ENCODE peak calls at places on chromosomes 3 and 15, in nine cellular contexts. One of them, this sample, is unnamed.

GRCh38 chr15:64703632-64703959 is 71.8 kb downstream of the RBPMS2 start:
- DNase-seq in left lung: no peak
- DNase-seq in iris pigment epithelial cell: peak
- DNase-seq in activated naive CD8-positive, alpha-beta T cell treated with anti-CD3 and anti-CD28 coated beads, Interleukin-2, amount 50 U/mL, for 24 hours: no peak
- DNase-seq in MCF 10A: no peak
- DNase-seq in CD4-positive, alpha-beta T cell: no peak
- DNase-seq in NCI-H2171: no peak
- DNase-seq in HS-27A: no peak
- DNase-seq in adipocyte: no peak
- DNase-seq in this sample: no peak

GRCh38 chr3:151307583-151307982 is 9.0 kb downstream of the GPR87 start:
- DNase-seq in left lung: no peak
- DNase-seq in iris pigment epithelial cell: no peak
- DNase-seq in activated naive CD8-positive, alpha-beta T cell treated with anti-CD3 and anti-CD28 coated beads, Interleukin-2, amount 50 U/mL, for 24 hours: no peak
- DNase-seq in MCF 10A: no peak
- DNase-seq in CD4-positive, alpha-beta T cell: no peak
- DNase-seq in NCI-H2171: no peak
- DNase-seq in HS-27A: no peak
- DNase-seq in adipocyte: no peak
- DNase-seq in this sample: no peak

GRCh38 chr15:36415643-36416042 is 163.8 kb upstream of the CDIN1 start:
- DNase-seq in left lung: no peak
- DNase-seq in iris pigment epithelial cell: peak
- DNase-seq in activated naive CD8-positive, alpha-beta T cell treated with anti-CD3 and anti-CD28 coated beads, Interleukin-2, amount 50 U/mL, for 24 hours: no peak
- DNase-seq in MCF 10A: no peak
- DNase-seq in CD4-positive, alpha-beta T cell: no peak
- DNase-seq in NCI-H2171: no peak
- DNase-seq in HS-27A: no peak
- DNase-seq in adipocyte: peak
- DNase-seq in this sample: peak

GRCh38 chr3:126208618-126209256 is 28.4 kb upstream of the ALDH1L1 start:
- DNase-seq in left lung: peak
- DNase-seq in iris pigment epithelial cell: peak
- DNase-seq in activated naive CD8-positive, alpha-beta T cell treated with anti-CD3 and anti-CD28 coated beads, Interleukin-2, amount 50 U/mL, for 24 hours: no peak
- DNase-seq in MCF 10A: peak
- DNase-seq in CD4-positive, alpha-beta T cell: no peak
- DNase-seq in NCI-H2171: peak
- DNase-seq in HS-27A: peak
- DNase-seq in adipocyte: peak
- DNase-seq in this sample: peak

GRCh38 chr15:98888839-98889479 is 118.6 kb downstream of the PGPEP1L start:
- DNase-seq in left lung: no peak
- DNase-seq in iris pigment epithelial cell: peak
- DNase-seq in activated naive CD8-positive, alpha-beta T cell treated with anti-CD3 and anti-CD28 coated beads, Interleukin-2, amount 50 U/mL, for 24 hours: no peak
- DNase-seq in MCF 10A: peak
- DNase-seq in CD4-positive, alpha-beta T cell: no peak
- DNase-seq in NCI-H2171: no peak
- DNase-seq in HS-27A: no peak
- DNase-seq in adipocyte: no peak
- DNase-seq in this sample: peak

GRCh38 chr3:170128977-170129431 is 52.5 kb downstream of the PHC3 start:
- DNase-seq in left lung: no peak
- DNase-seq in iris pigment epithelial cell: peak
- DNase-seq in activated naive CD8-positive, alpha-beta T cell treated with anti-CD3 and anti-CD28 coated beads, Interleukin-2, amount 50 U/mL, for 24 hours: no peak
- DNase-seq in MCF 10A: peak
- DNase-seq in CD4-positive, alpha-beta T cell: no peak
- DNase-seq in NCI-H2171: no peak
- DNase-seq in HS-27A: no peak
- DNase-seq in adipocyte: no peak
- DNase-seq in this sample: peak

GRCh38 chr3:138797508-138798038 is 37.2 kb downstream of the PIK3CB start:
- DNase-seq in left lung: no peak
- DNase-seq in iris pigment epithelial cell: no peak
- DNase-seq in activated naive CD8-positive, alpha-beta T cell treated with anti-CD3 and anti-CD28 coated beads, Interleukin-2, amount 50 U/mL, for 24 hours: no peak
- DNase-seq in MCF 10A: no peak
- DNase-seq in CD4-positive, alpha-beta T cell: no peak
- DNase-seq in NCI-H2171: no peak
- DNase-seq in HS-27A: no peak
- DNase-seq in adipocyte: no peak
- DNase-seq in this sample: no peak

GRCh38 chr3:53970656-53971055 is 79.0 kb upstream of the SELENOK start:
- DNase-seq in left lung: no peak
- DNase-seq in iris pigment epithelial cell: no peak
- DNase-seq in activated naive CD8-positive, alpha-beta T cell treated with anti-CD3 and anti-CD28 coated beads, Interleukin-2, amount 50 U/mL, for 24 hours: no peak
- DNase-seq in MCF 10A: peak
- DNase-seq in CD4-positive, alpha-beta T cell: no peak
- DNase-seq in NCI-H2171: no peak
- DNase-seq in HS-27A: no peak
- DNase-seq in adipocyte: no peak
- DNase-seq in this sample: no peak

GRCh38 chr3:111227216-111227615 is 155.6 kb downstream of the NECTIN3 start:
- DNase-seq in left lung: no peak
- DNase-seq in iris pigment epithelial cell: peak
- DNase-seq in activated naive CD8-positive, alpha-beta T cell treated with anti-CD3 and anti-CD28 coated beads, Interleukin-2, amount 50 U/mL, for 24 hours: no peak
- DNase-seq in MCF 10A: peak
- DNase-seq in CD4-positive, alpha-beta T cell: no peak
- DNase-seq in NCI-H2171: no peak
- DNase-seq in HS-27A: peak
- DNase-seq in adipocyte: peak
- DNase-seq in this sample: peak

GRCh38 chr3:139299261-139300132 is 44.3 kb upstream of the MRPS22 start:
- DNase-seq in left lung: no peak
- DNase-seq in iris pigment epithelial cell: peak
- DNase-seq in activated naive CD8-positive, alpha-beta T cell treated with anti-CD3 and anti-CD28 coated beads, Interleukin-2, amount 50 U/mL, for 24 hours: no peak
- DNase-seq in MCF 10A: peak
- DNase-seq in CD4-positive, alpha-beta T cell: no peak
- DNase-seq in NCI-H2171: no peak
- DNase-seq in HS-27A: no peak
- DNase-seq in adipocyte: peak
- DNase-seq in this sample: peak

GRCh38 chr3:125281411-125281810 is 68.9 kb upstream of the SLC12A8 start:
- DNase-seq in left lung: no peak
- DNase-seq in iris pigment epithelial cell: peak
- DNase-seq in activated naive CD8-positive, alpha-beta T cell treated with anti-CD3 and anti-CD28 coated beads, Interleukin-2, amount 50 U/mL, for 24 hours: no peak
- DNase-seq in MCF 10A: no peak
- DNase-seq in CD4-positive, alpha-beta T cell: no peak
- DNase-seq in NCI-H2171: no peak
- DNase-seq in HS-27A: no peak
- DNase-seq in adipocyte: no peak
- DNase-seq in this sample: no peak

This sample was measured in HFFc6.